ENCODE peak calls at places on chromosomes 2 and 18, in eight cellular contexts. K, U, W, Q, H, G, M and A are unnamed samples.

GRCh38 chr2:111238336-111238735 is 117.6 kb downstream of the BCL2L11 start:
- DNase-seq in K (no peak), U (peak; percentile 42), W (no peak), Q (no peak), H (no peak), G (no peak), M (no peak), A (no peak)

GRCh38 chr2:119402645-119403560 is 28.8 kb upstream of the TMEM37 start:
- DNase-seq in K (no peak), U (no peak), W (no peak), Q (no peak), H (peak; percentile 63), G (no peak), M (no peak), A (no peak)

GRCh38 chr18:62131305-62131909 is 55.4 kb downstream of the PIGN start:
- DNase-seq in K (peak; percentile 84), U (peak; percentile 76), W (peak; percentile 55), Q (peak; percentile 20), H (peak; percentile 36), G (no peak), M (peak; percentile 75), A (peak; percentile 28)

GRCh38 chr2:165070089-165070488 is 114.8 kb upstream of the SLC38A11 start:
- DNase-seq in K (no peak), U (peak; percentile 37), W (no peak), Q (no peak), H (no peak), G (no peak), M (peak; percentile 23), A (no peak)

GRCh38 chr18:70359071-70359470 is 70.2 kb downstream of the SOCS6 start:
- DNase-seq in K (no peak), U (no peak), W (no peak), Q (no peak), H (no peak), G (no peak), M (no peak), A (no peak)

GRCh38 chr2:120722603-120723421 is 12.9 kb upstream of the GLI2 start:
- DNase-seq in K (peak; percentile 74), U (peak; percentile 60), W (no peak), Q (peak; percentile 50), H (no peak), G (peak; percentile 9), M (no peak), A (no peak)

GRCh38 chr2:1588994-1589611 is 155.2 kb downstream of the PXDN start:
- DNase-seq in K (no peak), U (peak; percentile 35), W (no peak), Q (no peak), H (no peak), G (no peak), M (no peak), A (no peak)

GRCh38 chr2:237192881-237193280 is 107.2 kb downstream of the COPS8 start:
- DNase-seq in K (no peak), U (no peak), W (no peak), Q (no peak), H (no peak), G (no peak), M (no peak), A (no peak)

GRCh38 chr2:39512941-39513340 is 75.9 kb upstream of the MAP4K3 start:
- DNase-seq in K (no peak), U (no peak), W (no peak), Q (no peak), H (no peak), G (no peak), M (no peak), A (no peak)

GRCh38 chr2:30026091-30027055 is 105.0 kb upstream of the ALK start:
- DNase-seq in K (peak; percentile 81), U (peak; percentile 76), W (no peak), Q (peak; percentile 76), H (no peak), G (no peak), M (peak; percentile 74), A (peak; percentile 8)

GRCh38 chr2:30031184-30031583 is 109.8 kb upstream of the ALK start:
- DNase-seq in K (no peak), U (peak; percentile 52), W (no peak), Q (no peak), H (no peak), G (no peak), M (no peak), A (no peak)

GRCh38 chr2:30034052-30034775 is 112.6 kb upstream of the YPEL5 start:
- DNase-seq in K (no peak), U (no peak), W (no peak), Q (no peak), H (no peak), G (no peak), M (no peak), A (no peak)

GRCh38 chr2:30030361-30030760 is 109.0 kb upstream of the ALK start:
- DNase-seq in K (no peak), U (no peak), W (no peak), Q (no peak), H (no peak), G (no peak), M (no peak), A (no peak)

GRCh38 chr2:30029804-30030203 is 108.4 kb upstream of the ALK start:
- DNase-seq in K (no peak), U (no peak), W (no peak), Q (no peak), H (no peak), G (no peak), M (no peak), A (no peak)
- TF ChIP-seq CTCF in K (no peak), U (no peak), W (no peak), Q (no peak), H (no peak), G (no peak), M (no peak), A (no peak)

DNA sequence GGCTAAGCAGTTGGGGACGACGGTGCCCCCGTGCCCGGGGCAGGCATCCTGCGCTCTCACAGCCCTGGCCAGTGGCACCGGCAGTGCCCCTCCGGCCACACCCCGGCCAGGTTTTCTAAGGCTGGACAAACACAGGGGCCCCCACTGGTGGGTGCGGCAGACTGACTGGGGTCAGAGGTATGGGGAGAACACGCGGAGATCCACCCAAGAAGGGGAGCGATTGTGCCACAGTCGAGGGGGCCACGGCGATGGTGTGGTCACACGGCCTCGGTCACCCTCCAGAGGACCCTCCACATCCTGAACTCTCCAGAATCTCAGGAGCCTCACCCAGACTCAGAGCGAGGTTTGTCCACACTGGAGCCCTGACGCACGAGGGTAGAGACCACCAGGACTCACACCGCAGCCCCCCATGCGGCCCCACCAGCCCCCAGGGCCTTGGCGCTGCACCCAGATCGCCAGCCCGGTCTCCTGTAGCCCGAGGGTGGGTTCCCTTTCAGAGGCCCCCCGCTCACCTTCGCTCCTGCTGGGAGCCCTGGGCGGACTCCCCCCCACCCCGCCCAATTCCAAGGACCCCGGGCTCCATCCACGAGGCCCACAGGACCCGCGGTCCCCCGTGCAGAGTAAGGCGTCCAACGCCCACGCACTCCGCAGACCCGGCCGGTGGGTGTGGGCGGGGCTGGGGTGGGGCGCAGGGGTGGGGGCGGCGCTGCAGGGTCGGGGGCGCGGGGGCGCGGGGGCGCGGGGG is 15.2 kb downstream of the PDCD1 start:
- DNase-seq in K (no peak), U (no peak), W (no peak), Q (no peak), H (no peak), G (peak; percentile 47), M (no peak), A (no peak)
- H3K4me3 ChIP-seq in K (no peak overlapping the region), U (no peak overlapping the region), W (no peak overlapping the region), Q (peak overlapping the region; percentile 50), H (peak overlapping the region; percentile 31), G (peak overlapping the region; percentile 37), M (no peak overlapping the region), A (no peak overlapping the region)

DNA sequence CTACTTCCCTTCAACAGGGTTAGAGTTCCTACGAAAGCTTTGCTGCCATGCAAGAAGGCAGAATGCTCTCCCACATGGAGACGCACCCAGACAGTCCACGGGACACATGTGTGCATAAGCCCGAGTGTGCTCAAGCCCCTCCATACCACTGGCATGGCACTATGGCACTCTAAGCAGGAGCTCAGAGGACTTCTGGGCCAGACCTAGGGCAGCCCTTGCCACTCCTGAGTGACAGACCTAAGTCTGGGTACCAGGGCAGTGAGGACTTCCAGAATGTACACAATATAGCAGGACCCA is 11.4 kb upstream of the ARID5A start:
- DNase-seq in K (no peak), U (no peak), W (no peak), Q (no peak), H (no peak), G (no peak), M (no peak), A (no peak)
- TF ChIP-seq CTCF in K (no peak), U (no peak), W (no peak), Q (no peak), H (no peak), G (no peak), M (no peak), A (no peak)

DNA sequence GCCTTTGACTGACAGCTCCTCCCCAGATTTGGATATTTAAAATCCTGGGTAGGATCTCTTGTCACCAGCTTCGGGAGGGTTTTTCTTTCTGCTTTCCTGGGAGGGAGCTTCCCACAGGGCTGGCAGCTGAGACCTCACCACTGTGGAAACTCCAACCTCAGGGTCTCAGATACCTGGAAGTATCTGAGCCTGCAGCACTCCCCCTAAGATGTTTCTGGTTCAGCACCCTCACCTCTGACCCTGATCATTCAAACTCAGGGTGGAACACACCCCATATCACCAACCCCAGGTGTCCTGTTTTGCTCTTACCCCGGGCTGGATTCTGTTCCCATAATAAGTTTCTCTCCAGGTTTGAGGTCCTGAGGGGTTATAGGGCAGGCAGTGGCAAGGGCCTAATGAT is 1.9 kb downstream of the SIX2 start:
- DNase-seq in K (no peak), U (no peak), W (no peak), Q (no peak), H (no peak), G (no peak), M (no peak), A (no peak)
- H3K4me3 ChIP-seq in K (peak overlapping the region; percentile 47), U (no peak overlapping the region), W (no peak overlapping the region), Q (no peak overlapping the region), H (no peak overlapping the region), G (no peak overlapping the region), M (no peak overlapping the region), A (no peak overlapping the region)

GRCh38 chr2:238337846-238338245 is 17.5 kb downstream of the TRAF3IP1 start:
- DNase-seq in K (no peak), U (no peak), W (no peak), Q (no peak), H (no peak), G (no peak), M (no peak), A (no peak)
- TF ChIP-seq CTCF in K (no peak), U (no peak), W (no peak), Q (no peak), H (no peak), G (no peak), M (no peak), A (no peak)